ENCODE peak calls at places on chromosomes 6 and 20, in four cellular contexts. One of them, this sample, is unnamed.

GRCh38 chr20:59657459-59658046 is 53.2 kb downstream of the PHACTR3 start:
- DNase-seq in NCI-H460: no peak
- DNase-seq in CD4-positive, alpha-beta memory T cell: no peak
- DNase-seq in stimulated activated CD4-positive, alpha-beta T cell treated with anti-CD3 and anti-CD28 coated beads, Interleukin-15, amount 100 ng/mL, for 1 hour: no peak
- DNase-seq in this sample: no peak

GRCh38 chr6:56840467-56841371 is 114.2 kb upstream of the BEND6 start:
- DNase-seq in NCI-H460: no peak
- DNase-seq in CD4-positive, alpha-beta memory T cell: no peak
- DNase-seq in stimulated activated CD4-positive, alpha-beta T cell treated with anti-CD3 and anti-CD28 coated beads, Interleukin-15, amount 100 ng/mL, for 1 hour: no peak
- DNase-seq in this sample: no peak

GRCh38 chr20:1697592-1697991 is 40.0 kb upstream of the SIRPG start:
- DNase-seq in NCI-H460: no peak
- DNase-seq in CD4-positive, alpha-beta memory T cell: no peak
- DNase-seq in stimulated activated CD4-positive, alpha-beta T cell treated with anti-CD3 and anti-CD28 coated beads, Interleukin-15, amount 100 ng/mL, for 1 hour: no peak
- DNase-seq in this sample: no peak

GRCh38 chr20:5056801-5057599 is 55.7 kb upstream of the SLC23A2 start:
- DNase-seq in NCI-H460: peak; percentile 44
- DNase-seq in CD4-positive, alpha-beta memory T cell: peak; percentile 69
- DNase-seq in stimulated activated CD4-positive, alpha-beta T cell treated with anti-CD3 and anti-CD28 coated beads, Interleukin-15, amount 100 ng/mL, for 1 hour: peak; percentile 30
- DNase-seq in this sample: peak; percentile 44

GRCh38 chr6:157155838-157156237 is 167.5 kb downstream of the TMEM242 start:
- DNase-seq in NCI-H460: no peak
- DNase-seq in CD4-positive, alpha-beta memory T cell: no peak
- DNase-seq in stimulated activated CD4-positive, alpha-beta T cell treated with anti-CD3 and anti-CD28 coated beads, Interleukin-15, amount 100 ng/mL, for 1 hour: no peak
- DNase-seq in this sample: no peak

GRCh38 chr20:50371878-50372769 is 138.1 kb upstream of the PTPN1 start:
- DNase-seq in NCI-H460: no peak
- DNase-seq in CD4-positive, alpha-beta memory T cell: no peak
- DNase-seq in stimulated activated CD4-positive, alpha-beta T cell treated with anti-CD3 and anti-CD28 coated beads, Interleukin-15, amount 100 ng/mL, for 1 hour: no peak
- DNase-seq in this sample: no peak

GRCh38 chr6:35297541-35298481 is at the start of gene DEF6:
- DNase-seq in NCI-H460: peak; percentile 70
- DNase-seq in CD4-positive, alpha-beta memory T cell: peak; percentile 85
- DNase-seq in stimulated activated CD4-positive, alpha-beta T cell treated with anti-CD3 and anti-CD28 coated beads, Interleukin-15, amount 100 ng/mL, for 1 hour: peak; percentile 74
- DNase-seq in this sample: no peak

GRCh38 chr20:4082406-4083102 is 67.2 kb upstream of the RNF24 start:
- DNase-seq in NCI-H460: no peak
- DNase-seq in CD4-positive, alpha-beta memory T cell: peak; percentile 64
- DNase-seq in stimulated activated CD4-positive, alpha-beta T cell treated with anti-CD3 and anti-CD28 coated beads, Interleukin-15, amount 100 ng/mL, for 1 hour: peak; percentile 14
- DNase-seq in this sample: no peak

GRCh38 chr6:110731898-110732297 is 83.4 kb downstream of the CDK19 start:
- DNase-seq in NCI-H460: no peak
- DNase-seq in CD4-positive, alpha-beta memory T cell: no peak
- DNase-seq in stimulated activated CD4-positive, alpha-beta T cell treated with anti-CD3 and anti-CD28 coated beads, Interleukin-15, amount 100 ng/mL, for 1 hour: no peak
- DNase-seq in this sample: no peak

GRCh38 chr6:170185175-170185970 is 105.5 kb downstream of the DLL1 start:
- DNase-seq in NCI-H460: no peak
- DNase-seq in CD4-positive, alpha-beta memory T cell: no peak
- DNase-seq in stimulated activated CD4-positive, alpha-beta T cell treated with anti-CD3 and anti-CD28 coated beads, Interleukin-15, amount 100 ng/mL, for 1 hour: no peak
- DNase-seq in this sample: no peak

GRCh38 chr6:74170118-74170517 is 474.1 kb downstream of the CD109 start:
- DNase-seq in NCI-H460: no peak
- DNase-seq in CD4-positive, alpha-beta memory T cell: no peak
- DNase-seq in stimulated activated CD4-positive, alpha-beta T cell treated with anti-CD3 and anti-CD28 coated beads, Interleukin-15, amount 100 ng/mL, for 1 hour: no peak
- DNase-seq in this sample: no peak

GRCh38 chr6:88499845-88500699 is 333.9 kb upstream of the CNR1 start:
- DNase-seq in NCI-H460: no peak
- DNase-seq in CD4-positive, alpha-beta memory T cell: no peak
- DNase-seq in stimulated activated CD4-positive, alpha-beta T cell treated with anti-CD3 and anti-CD28 coated beads, Interleukin-15, amount 100 ng/mL, for 1 hour: no peak
- DNase-seq in this sample: no peak

This sample was measured in HAP-1.